ENCODE peak calls at places on chromosomes 5 and 9, in four cellular contexts. I is non-pigmented ciliary epithelial cell, G is AG04449, T is endodermal cell. N is an unnamed sample.

GRCh38 chr9:23412458-23412857 is 413.6 kb downstream of the ELAVL2 start:
- DNase-seq in T (no peak), I (no peak), G (no peak), N (no peak)

GRCh38 chr9:91857831-91858669 is 92.0 kb downstream of the ROR2 start:
- DNase-seq in I (no peak), G (no peak), T (peak), N (no peak)

GRCh38 chr5:167489202-167489601 is 802.2 kb upstream of the WWC1 start:
- DNase-seq in T (no peak), I (peak), G (no peak), N (no peak)

GRCh38 chr5:144691936-144692335 is 521.3 kb downstream of the KCTD16 start:
- DNase-seq in T (no peak), I (no peak), G (no peak), N (no peak)

GRCh38 chr9:109455861-109456260 is 42.2 kb downstream of the PTPN3 start:
- DNase-seq in I (no peak), T (peak), G (no peak), N (no peak)

GRCh38 chr9:95515272-95516113 is 1.3 kb downstream of the PTCH1 start:
- DNase-seq in G (no peak), I (no peak), T (peak), N (no peak)

GRCh38 chr5:141199359-141200235 is at the start of gene PCDHB11:
- DNase-seq in I (no peak), T (peak), G (no peak), N (no peak)

GRCh38 chr5:14326035-14326909 is 183.1 kb downstream of the TRIO start:
- DNase-seq in I (no peak), T (peak), G (no peak), N (no peak)

GRCh38 chr9:551986-552930 is 289.2 kb upstream of the DMRT1 start:
- DNase-seq in G (no peak), T (no peak), I (no peak), N (no peak)

GRCh38 chr9:15724006-15724405 is 171.2 kb downstream of the CCDC171 start:
- DNase-seq in G (no peak), T (no peak), I (peak), N (no peak)

GRCh38 chr5:113140837-113141661 is 164.5 kb downstream of the DCP2 start:
- DNase-seq in G (peak), I (peak), T (peak), N (peak)

GRCh38 chr5:123528059-123528458 is 16.1 kb downstream of the CSNK1G3 start:
- DNase-seq in T (no peak), G (no peak), I (no peak), N (no peak)

GRCh38 chr5:36323926-36324781 is 22.5 kb upstream of the RANBP3L start:
- DNase-seq in T (no peak), I (no peak), G (no peak), N (no peak)

GRCh38 chr5:68441309-68441708 is 225.8 kb downstream of the PIK3R1 start:
- DNase-seq in I (no peak), T (no peak), G (no peak), N (no peak)

GRCh38 chr5:176986280-176986679 is 20.3 kb downstream of the UIMC1 start:
- DNase-seq in T (no peak), G (no peak), I (no peak), N (no peak)

GRCh38 chr9:104386425-104387069 is 117.5 kb upstream of the OR13F1 start:
- DNase-seq in T (no peak), I (no peak), G (peak), N (no peak)

GRCh38 chr5:109035470-109035869 is 287.8 kb downstream of the FER start:
- DNase-seq in I (no peak), G (no peak), T (no peak), N (no peak)

N was measured in AG09309.